ENCODE peak calls at places on chromosomes 13 and 19, in five cellular contexts. D, X, R, N and L are unnamed samples.

GRCh38 chr13:96785986-96786385 is 208.3 kb downstream of the OXGR1 start:
- ATAC-seq in D (no peak), X (no peak), R (no peak), N (no peak), L (no peak)

GRCh38 chr19:6076675-6077463 is 33.4 kb downstream of the RFX2 start:
- ATAC-seq in D (no peak), X (no peak), R (no peak), N (peak; percentile 68), L (no peak)

GRCh38 chr13:112056284-112056727 is 10.6 kb upstream of the SOX1 start:
- ATAC-seq in D (no peak), X (no peak), R (no peak), N (no peak), L (no peak)

GRCh38 chr19:7641288-7642276 is 4.7 kb downstream of the STXBP2 start:
- ATAC-seq in D (no peak), X (no peak), R (no peak), N (no peak), L (no peak)

GRCh38 chr13:45439781-45440462 is 21.7 kb upstream of the SLC25A30 start:
- ATAC-seq in D (no peak), X (no peak), R (no peak), N (no peak), L (no peak)

GRCh38 chr13:112105244-112105681 is 38.3 kb downstream of the SOX1 start:
- ATAC-seq in D (no peak), X (no peak), R (no peak), N (no peak), L (no peak)

GRCh38 chr13:33512880-33513554 is 227.5 kb upstream of the STARD13 start:
- ATAC-seq in D (no peak), X (no peak), R (no peak), N (no peak), L (no peak)

GRCh38 chr13:21344662-21345176 is 114.4 kb downstream of the ZDHHC20 start:
- ATAC-seq in D (no peak), X (peak; percentile 79), R (peak; percentile 74), N (peak; percentile 17), L (peak; percentile 82)

GRCh38 chr19:18425515-18426415 is 6.6 kb downstream of the SSBP4 start:
- ATAC-seq in D (peak; percentile 68), X (no peak), R (no peak), N (no peak), L (no peak)

GRCh38 chr13:110921209-110921608 is 6.3 kb upstream of the ANKRD10 start:
- ATAC-seq in D (no peak), X (no peak), R (no peak), N (no peak), L (peak; percentile 81)

GRCh38 chr13:77338329-77338728 is 11.4 kb upstream of the MYCBP2 start:
- ATAC-seq in D (no peak), X (no peak), R (no peak), N (no peak), L (no peak)

GRCh38 chr19:17183858-17184271 is 31.3 kb upstream of the USE1 start:
- ATAC-seq in D (no peak), X (peak; percentile 60), R (peak; percentile 70), N (peak; percentile 25), L (peak; percentile 53)

GRCh38 chr13:85508683-85509329 is 290.4 kb downstream of the SLITRK6 start:
- ATAC-seq in D (no peak), X (no peak), R (no peak), N (peak; percentile 46), L (no peak)

GRCh38 chr13:90690458-90691063 is 656.9 kb upstream of the MIR17HG start:
- ATAC-seq in D (peak; percentile 84), X (no peak), R (no peak), N (peak; percentile 73), L (no peak)

GRCh38 chr19:524062-524674 is 7.4 kb upstream of the CDC34 start:
- ATAC-seq in D (peak; percentile 43), X (no peak), R (no peak), N (peak; percentile 26), L (no peak)

GRCh38 chr13:79194272-79194671 is 211.8 kb downstream of the RBM26 start:
- ATAC-seq in D (no peak), X (peak; percentile 92), R (peak; percentile 92), N (peak; percentile 30), L (peak; percentile 91)

GRCh38 chr13:98105929-98106336 is 37.0 kb upstream of the FARP1 start:
- ATAC-seq in D (peak; percentile 42), X (no peak), R (no peak), N (peak; percentile 86), L (no peak)

GRCh38 chr19:409006-409514 is at the start of gene C2CD4C:
- ATAC-seq in D (no peak), X (peak; percentile 34), R (peak; percentile 46), N (peak; percentile 35), L (no peak)